ENCODE peak calls at places on chromosomes 13 and 19, in five cellular contexts. M is Kasumi-1; U is activated T-cell treated with anti-CD3 and anti-CD28 coated beads, Interleukin-2, amount 50 U/mL, for 72 hours; R is hypothalamus; N is psoas muscle. C is an unnamed sample.
A peak's percentile ranks its signal among the peaks of the same experiment; 100 is the strongest.

GRCh38 chr13:51811920-51812328 is 8.0 kb upstream of the DHRS12 start:
- DNase-seq in M (no peak), U (no peak), R (no peak), N (no peak), C (no peak)

GRCh38 chr13:100803091-100803490 is 128.5 kb upstream of the TMTC4 start:
- DNase-seq in M (no peak), U (no peak), R (no peak), N (no peak), C (no peak)

GRCh38 chr13:103328899-103329298 is 262.7 kb upstream of the SLC10A2 start:
- DNase-seq in M (no peak), U (no peak), R (no peak), N (no peak), C (no peak)

GRCh38 chr13:89763011-89763410 is 1584.5 kb upstream of the MIR17HG start:
- DNase-seq in M (no peak), U (no peak), R (no peak), N (no peak), C (no peak)

GRCh38 chr13:113904411-113904810 is 40.5 kb upstream of the GAS6 start:
- DNase-seq in M (no peak), U (peak; percentile 25), R (peak; percentile 33), N (peak; percentile 80), C (no peak)

GRCh38 chr13:32031025-32031814 is at the start of gene FRY:
- DNase-seq in M (peak; percentile 2), U (peak; percentile 73), R (peak; percentile 74), N (peak; percentile 74), C (peak; percentile 68)

GRCh38 chr19:3478409-3479176 is 1.7 kb downstream of the SMIM24 start:
- DNase-seq in M (peak; percentile 88), U (peak; percentile 12), R (no peak), N (no peak), C (no peak)

GRCh38 chr19:30887042-30887441 is 462.2 kb downstream of the TSHZ3 start:
- DNase-seq in M (no peak), U (no peak), R (no peak), N (peak; percentile 54), C (no peak)

GRCh38 chr19:10135551-10136334 is 16.0 kb upstream of the EIF3G start:
- DNase-seq in M (no peak), U (no peak), R (no peak), N (no peak), C (no peak)

GRCh38 chr13:36954542-36954941 is 34.5 kb upstream of the SMAD9 start:
- DNase-seq in M (no peak), U (no peak), R (no peak), N (no peak), C (no peak)

GRCh38 chr13:77124423-77124822 is 97.5 kb upstream of the FBXL3 start:
- DNase-seq in M (no peak), U (no peak), R (no peak), N (no peak), C (no peak)

GRCh38 chr19:8505680-8506401 is 3.4 kb upstream of the PRAM1 start:
- DNase-seq in M (peak; percentile 72), U (peak; percentile 82), R (peak; percentile 65), N (peak; percentile 92), C (no peak)

GRCh38 chr13:51451467-51452390 is 1.1 kb downstream of the INTS6 start:
- DNase-seq in M (peak; percentile 67), U (peak; percentile 83), R (peak; percentile 75), N (peak; percentile 93), C (peak; percentile 64)

GRCh38 chr13:20118268-20119140 is 42.3 kb downstream of the GJA3 start:
- DNase-seq in M (no peak), U (no peak), R (peak; percentile 67), N (peak; percentile 64), C (peak; percentile 68)

GRCh38 chr13:112435973-112436372 is 59.8 kb downstream of the SPACA7 start:
- DNase-seq in M (no peak), U (no peak), R (no peak), N (no peak), C (no peak)

GRCh38 chr19:53813996-53814395 is 10.1 kb downstream of the NLRP12 start:
- DNase-seq in M (no peak), U (no peak), R (no peak), N (no peak), C (no peak)

GRCh38 chr13:110856941-110857835 is 57.7 kb downstream of the ANKRD10 start:
- DNase-seq in M (no peak), U (no peak), R (no peak), N (no peak), C (no peak)

GRCh38 chr19:58581227-58582141 is 8.3 kb upstream of the MZF1 start:
- DNase-seq in M (no peak), U (peak; percentile 93), R (no peak), N (peak; percentile 93), C (no peak)

GRCh38 chr19:55213547-55213946 is 4.2 kb upstream of the PTPRH start:
- DNase-seq in M (no peak), U (no peak), R (no peak), N (no peak), C (no peak)

GRCh38 chr19:51064534-51065220 is at the start of gene KLK13:
- DNase-seq in M (no peak), U (peak; percentile 3), R (no peak), N (no peak), C (no peak)

GRCh38 chr19:29277107-29277506 is 64.2 kb upstream of the UQCRFS1 start:
- DNase-seq in M (no peak), U (peak; percentile 57), R (no peak), N (no peak), C (no peak)

GRCh38 chr13:65594255-65594654 is 1635.9 kb downstream of the PCDH9 start:
- DNase-seq in M (no peak), U (no peak), R (no peak), N (no peak), C (no peak)

GRCh38 chr13:42078113-42078769 is 29.8 kb downstream of the DGKH start:
- DNase-seq in M (no peak), U (no peak), R (peak; percentile 26), N (no peak), C (no peak)

GRCh38 chr13:29520671-29521070 is 74.8 kb downstream of the SLC7A1 start:
- DNase-seq in M (no peak), U (no peak), R (no peak), N (no peak), C (no peak)

GRCh38 chr19:55654833-55655647 is at the start of gene U2AF2:
- DNase-seq in M (peak; percentile 92), U (peak; percentile 95), R (peak; percentile 94), N (peak; percentile 99), C (peak; percentile 95)

GRCh38 chr19:19627716-19628498 is at the start of gene LPAR2:
- DNase-seq in M (no peak), U (peak; percentile 82), R (no peak), N (peak; percentile 56), C (no peak)

GRCh38 chr19:32977269-32977668 is 5.2 kb downstream of the FAAP24 start:
- DNase-seq in M (no peak), U (no peak), R (no peak), N (no peak), C (no peak)

GRCh38 chr19:34996978-34997640 is 3.0 kb upstream of the GRAMD1A start:
- DNase-seq in M (peak; percentile 86), U (no peak), R (no peak), N (peak; percentile 15), C (no peak)

GRCh38 chr13:45870232-45870631 is 18.7 kb upstream of the SIAH3 start:
- DNase-seq in M (no peak), U (no peak), R (no peak), N (no peak), C (no peak)

GRCh38 chr19:7140137-7140536 is 70.6 kb downstream of the ZNF557 start:
- DNase-seq in M (no peak), U (no peak), R (no peak), N (no peak), C (no peak)

GRCh38 chr19:3969435-3970312 is 1.2 kb downstream of the DAPK3 start:
- DNase-seq in M (no peak), U (no peak), R (no peak), N (peak; percentile 78), C (no peak)

GRCh38 chr19:19055701-19056100 is 8.1 kb upstream of the SLC25A42 start:
- DNase-seq in M (no peak), U (no peak), R (no peak), N (no peak), C (no peak)

GRCh38 chr19:56110515-56111448 is 10.3 kb downstream of the ZNF787 start:
- DNase-seq in M (no peak), U (no peak), R (no peak), N (peak; percentile 65), C (no peak)

GRCh38 chr19:572891-573825 is 762 bp downstream of the BSG start:
- DNase-seq in M (peak; percentile 21), U (peak; percentile 46), R (no peak), N (peak; percentile 80), C (no peak)

GRCh38 chr19:49809155-49809986 is 3.7 kb downstream of the FUZ start:
- DNase-seq in M (no peak), U (peak; percentile 55), R (peak; percentile 55), N (peak; percentile 85), C (peak; percentile 8)

GRCh38 chr19:10000171-10000826 is 10.0 kb downstream of the COL5A3 start:
- DNase-seq in M (peak; percentile 68), U (peak; percentile 75), R (peak; percentile 44), N (peak; percentile 73), C (no peak)